ENCODE peak calls at places on chromosomes 13 and 19, in eight cellular contexts. N, I, E, Q, P, U, W and J are unnamed samples.

GRCh38 chr19:57241181-57241580 is 749 bp downstream of the ZNF805 start:
- DNase-seq in I (no peak), U (no peak), Q (no peak), N (no peak), E (no peak), W (no peak), P (no peak), J (peak)

GRCh38 chr19:47190167-47190727 is 40.8 kb downstream of the BBC3 start:
- DNase-seq in W (peak), N (peak), Q (peak), E (peak), P (peak), I (no peak), U (peak), J (no peak)

GRCh38 chr19:53394522-53394973 is 401 bp upstream of the ZNF765 start:
- DNase-seq in U (peak), P (peak), N (peak), W (peak), I (no peak), Q (peak), E (peak), J (no peak)

GRCh38 chr19:41945135-41945766 is 13.9 kb downstream of the RABAC1 start:
- DNase-seq in W (no peak), N (no peak), I (peak), P (no peak), U (no peak), E (no peak), Q (no peak), J (no peak)

GRCh38 chr13:103772576-103772975 is 706.4 kb upstream of the SLC10A2 start:
- DNase-seq in W (no peak), Q (no peak), E (no peak), P (no peak), I (no peak), N (no peak), U (no peak), J (no peak)

GRCh38 chr19:7340959-7341837 is 7.5 kb upstream of the ARHGEF18 start:
- DNase-seq in U (no peak), P (peak), E (peak), N (peak), W (peak), I (no peak), Q (peak), J (peak)

GRCh38 chr19:6589711-6590457 is 1.1 kb downstream of the CD70 start:
- DNase-seq in W (no peak), I (no peak), E (no peak), P (no peak), Q (no peak), N (no peak), U (no peak), J (no peak)

GRCh38 chr13:23735329-23735728 is 153.9 kb downstream of the MIPEP start:
- DNase-seq in W (no peak), Q (no peak), N (no peak), I (no peak), E (no peak), P (no peak), U (no peak), J (no peak)

GRCh38 chr13:111630411-111630810 is 310.0 kb downstream of the TEX29 start:
- DNase-seq in Q (no peak), I (no peak), N (no peak), P (no peak), U (no peak), W (no peak), E (no peak), J (no peak)

GRCh38 chr19:4058696-4059492 is 7.8 kb downstream of the ZBTB7A start:
- DNase-seq in I (no peak), Q (no peak), N (peak), E (no peak), P (no peak), W (no peak), U (peak), J (no peak)

GRCh38 chr13:30479154-30479553 is 13.4 kb upstream of the HMGB1 start:
- DNase-seq in E (no peak), Q (no peak), I (no peak), N (no peak), W (no peak), P (no peak), U (no peak), J (no peak)

GRCh38 chr19:3163943-3164342 is 14.6 kb upstream of the S1PR4 start:
- DNase-seq in I (no peak), N (no peak), E (no peak), Q (no peak), P (no peak), U (no peak), W (no peak), J (no peak)

GRCh38 chr19:27770095-27770494 is 1442.9 kb downstream of the UQCRFS1 start:
- DNase-seq in P (no peak), I (no peak), N (no peak), W (no peak), E (no peak), U (no peak), Q (no peak), J (no peak)

GRCh38 chr13:79637086-79637763 is 156.3 kb downstream of the NDFIP2 start:
- DNase-seq in N (peak), I (no peak), P (no peak), W (peak), U (no peak), Q (no peak), E (peak), J (no peak)

GRCh38 chr13:36858285-36858684 is 39.3 kb downstream of the RFXAP start:
- DNase-seq in N (no peak), E (no peak), U (no peak), W (no peak), P (no peak), I (no peak), Q (no peak), J (peak)

GRCh38 chr19:19578241-19578640 is 40.2 kb downstream of the CILP2 start:
- DNase-seq in P (no peak), Q (no peak), U (no peak), W (no peak), E (no peak), I (no peak), N (no peak), J (no peak)

GRCh38 chr13:62583466-62583865 is 1167.8 kb upstream of the PCDH20 start:
- DNase-seq in Q (no peak), W (no peak), N (no peak), E (no peak), U (no peak), I (no peak), P (no peak), J (no peak)

GRCh38 chr19:11659612-11660011 is 62.3 kb downstream of the ZNF627 start:
- DNase-seq in W (no peak), I (no peak), Q (no peak), P (no peak), U (no peak), E (no peak), N (no peak), J (peak)

GRCh38 chr19:3855321-3855720 is 13.5 kb downstream of the ZFR2 start:
- DNase-seq in W (no peak), U (no peak), Q (no peak), N (no peak), E (no peak), I (no peak), P (no peak), J (no peak)

GRCh38 chr13:27962982-27963381 is 6.1 kb downstream of the CDX2 start:
- DNase-seq in Q (no peak), W (no peak), E (no peak), I (no peak), N (no peak), U (no peak), P (no peak), J (no peak)

GRCh38 chr19:12938536-12939291 is at the start of gene CALR:
- DNase-seq in P (no peak), I (peak), Q (no peak), N (no peak), W (peak), E (no peak), U (peak), J (peak)

GRCh38 chr19:3684817-3685410 is 15.4 kb downstream of the PIP5K1C start:
- DNase-seq in P (no peak), Q (no peak), U (no peak), N (no peak), E (no peak), I (no peak), W (no peak), J (no peak)

GRCh38 chr13:25037057-25037813 is 58.7 kb upstream of the PABPC3 start:
- DNase-seq in I (no peak), P (no peak), U (no peak), W (peak), N (no peak), E (peak), Q (peak), J (peak)

GRCh38 chr13:94195715-94196114 is 283.8 kb downstream of the DCT start:
- DNase-seq in P (no peak), Q (no peak), I (no peak), E (no peak), N (no peak), U (no peak), W (no peak), J (no peak)

GRCh38 chr13:23865898-23866297 is 23.3 kb downstream of the MIPEP start:
- DNase-seq in N (no peak), P (no peak), E (no peak), W (no peak), U (no peak), I (no peak), Q (no peak), J (no peak)

GRCh38 chr19:56066152-56067023 is 54.7 kb downstream of the ZNF787 start:
- DNase-seq in P (peak), I (peak), E (peak), U (peak), Q (peak), W (peak), N (peak), J (peak)

GRCh38 chr19:21202865-21203494 is 61.1 kb downstream of the ZNF431 start:
- DNase-seq in U (no peak), P (no peak), Q (no peak), N (no peak), E (no peak), I (no peak), W (peak), J (peak)

GRCh38 chr13:78589206-78589605 is 14.1 kb downstream of the POU4F1 start:
- DNase-seq in N (no peak), E (no peak), I (no peak), P (no peak), W (no peak), Q (peak), U (no peak), J (peak)

GRCh38 chr13:23811366-23812027 is 77.7 kb downstream of the MIPEP start:
- DNase-seq in I (no peak), U (no peak), Q (no peak), W (no peak), N (no peak), E (no peak), P (no peak), J (peak)

GRCh38 chr19:10195199-10195519 is 406 bp upstream of the DNMT1 start:
- DNase-seq in P (no peak), I (no peak), E (no peak), U (no peak), N (no peak), W (no peak), Q (no peak), J (no peak)
- TF ChIP-seq POLR2A in P (no peak), I (no peak), E (no peak), U (no peak), N (no peak), W (no peak), Q (no peak), J (no peak)

GRCh38 chr19:1158885-1159448 is 15.1 kb downstream of the SBNO2 start:
- DNase-seq in P (no peak), I (no peak), U (peak), W (no peak), N (no peak), Q (no peak), E (no peak), J (no peak)
- TF ChIP-seq POLR2A in P (no peak), I (no peak), U (no peak), W (no peak), N (no peak), Q (no peak), E (no peak), J (no peak)

GRCh38 chr19:54633401-54633800 is 3.1 kb downstream of the LILRB1 start:
- DNase-seq in N (no peak), I (no peak), P (no peak), Q (no peak), E (no peak), W (no peak), U (no peak), J (no peak)

GRCh38 chr19:54644056-54644455 is 13.8 kb downstream of the LILRB1 start:
- DNase-seq in I (no peak), W (no peak), Q (no peak), P (no peak), U (no peak), N (no peak), E (peak), J (no peak)

DNA sequence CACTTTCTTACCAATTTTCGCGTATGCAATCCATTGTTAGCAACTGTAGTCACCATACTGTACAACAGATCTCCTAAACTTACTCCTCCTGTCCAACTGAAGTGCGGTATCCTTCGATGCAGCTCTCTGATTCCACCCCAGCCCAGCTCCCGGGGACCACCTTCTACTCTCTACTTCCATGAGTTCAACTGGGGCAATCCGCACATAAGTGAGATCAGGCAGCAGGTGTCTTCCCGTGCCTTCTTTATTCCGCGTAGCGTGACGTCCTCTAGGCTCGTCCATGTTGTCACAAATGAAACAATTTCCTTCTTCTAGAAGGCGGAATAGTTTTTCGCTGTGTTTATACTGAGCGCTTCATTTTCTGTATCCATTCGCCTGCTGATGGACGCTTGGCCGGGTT is 8.4 kb downstream of the LILRB1 start:
- DNase-seq in Q (no peak), W (no peak), I (no peak), U (no peak), E (no peak), P (no peak), N (no peak), J (no peak)
- TF ChIP-seq POLR2A in Q (no peak), W (no peak), I (peak), U (no peak), E (no peak), P (no peak), N (no peak), J (no peak)

GRCh38 chr19:51572908-51573307 is 1.8 kb downstream of the ZNF175 start:
- DNase-seq in P (no peak), N (no peak), I (no peak), Q (no peak), U (no peak), E (no peak), W (no peak), J (no peak)
- TF ChIP-seq POLR2A in P (no peak), N (no peak), I (no peak), Q (no peak), U (no peak), E (no peak), W (no peak), J (no peak)